ENCODE peak calls at places on chromosomes 12 and 14, in nine cellular contexts. P is neuronal stem cell; H is aorta; Y is sigmoid colon; B is CD8-positive, alpha-beta memory T cell; E is transverse colon; Z is stomach; O is colonic mucosa; N is adipocyte. M is an unnamed sample.

GRCh38 chr12:124915249-124916236 is 1.1 kb upstream of the UBC start:
- DNase-seq in P (no peak), H (peak; percentile 81), Y (peak; percentile 80), B (no peak), E (peak; percentile 73), Z (peak; percentile 60), O (peak; percentile 80), N (peak; percentile 68), M (no peak)

GRCh38 chr14:48690349-48690748 is 895.8 kb downstream of the RPS29 start:
- DNase-seq in P (no peak), H (no peak), Y (no peak), B (no peak), E (no peak), Z (no peak), O (no peak), N (no peak), M (no peak)

GRCh38 chr14:102229739-102230092 is 75.2 kb downstream of the MOK start:
- DNase-seq in P (no peak), H (peak; percentile 34), Y (no peak), B (no peak), E (no peak), Z (no peak), O (no peak), N (no peak), M (no peak)

GRCh38 chr14:59359451-59360124 is 105.6 kb downstream of the GPR135 start:
- DNase-seq in P (no peak), H (no peak), Y (no peak), B (no peak), E (no peak), Z (no peak), O (no peak), N (no peak), M (no peak)

GRCh38 chr12:52216107-52216506 is 16.9 kb upstream of the KRT7 start:
- DNase-seq in P (no peak), H (peak; percentile 35), Y (peak; percentile 34), B (no peak), E (no peak), Z (no peak), O (no peak), N (no peak), M (no peak)

GRCh38 chr12:51391047-51391837 is at the start of gene GALNT6:
- DNase-seq in P (peak; percentile 17), H (peak; percentile 78), Y (no peak), B (peak; percentile 80), E (peak; percentile 87), Z (peak; percentile 82), O (peak; percentile 85), N (peak; percentile 51), M (peak; percentile 84)

GRCh38 chr12:95582230-95583058 is 31.2 kb upstream of the USP44 start:
- DNase-seq in P (no peak), H (no peak), Y (no peak), B (no peak), E (no peak), Z (no peak), O (no peak), N (peak; percentile 81), M (no peak)

GRCh38 chr14:32078794-32079663 is 1.9 kb downstream of the ARHGAP5 start:
- DNase-seq in P (no peak), H (no peak), Y (no peak), B (no peak), E (no peak), Z (no peak), O (no peak), N (peak; percentile 52), M (no peak)

GRCh38 chr14:63928744-63929174 is 76.0 kb downstream of the SYNE2 start:
- DNase-seq in P (no peak), H (no peak), Y (no peak), B (no peak), E (no peak), Z (no peak), O (no peak), N (no peak), M (no peak)

GRCh38 chr12:82174383-82174782 is 183.8 kb downstream of the CCDC59 start:
- DNase-seq in P (no peak), H (no peak), Y (no peak), B (no peak), E (no peak), Z (no peak), O (no peak), N (no peak), M (no peak)

GRCh38 chr12:1591029-1591428 is 3.4 kb downstream of the FBXL14 start:
- DNase-seq in P (no peak), H (no peak), Y (no peak), B (peak; percentile 63), E (peak; percentile 37), Z (no peak), O (peak; percentile 63), N (peak; percentile 56), M (no peak)
- H3K4me1 ChIP-seq in P (peaks cover 62% of the 10 kb centered on the region), H (peaks cover 3% of the 10 kb centered on the region), Y (peaks cover 81% of the 10 kb centered on the region), B (peaks cover 52% of the 10 kb centered on the region), E (peaks cover 79% of the 10 kb centered on the region), Z (peaks cover 49% of the 10 kb centered on the region), O (peaks cover 3% of the 10 kb centered on the region), N (peaks cover 62% of the 10 kb centered on the region), M (peaks cover 16% of the 10 kb centered on the region)

GRCh38 chr12:107388263-107388662 is 294.9 kb upstream of the CRY1 start:
- DNase-seq in P (no peak), H (no peak), Y (no peak), B (no peak), E (no peak), Z (no peak), O (no peak), N (no peak), M (no peak)
- H3K4me3 ChIP-seq in P (no peak overlapping the region), H (no peak overlapping the region), Y (no peak overlapping the region), B (no peak overlapping the region), E (no peak overlapping the region), Z (no peak overlapping the region), O (no peak overlapping the region), N (no peak overlapping the region), M (no peak overlapping the region)

DNA sequence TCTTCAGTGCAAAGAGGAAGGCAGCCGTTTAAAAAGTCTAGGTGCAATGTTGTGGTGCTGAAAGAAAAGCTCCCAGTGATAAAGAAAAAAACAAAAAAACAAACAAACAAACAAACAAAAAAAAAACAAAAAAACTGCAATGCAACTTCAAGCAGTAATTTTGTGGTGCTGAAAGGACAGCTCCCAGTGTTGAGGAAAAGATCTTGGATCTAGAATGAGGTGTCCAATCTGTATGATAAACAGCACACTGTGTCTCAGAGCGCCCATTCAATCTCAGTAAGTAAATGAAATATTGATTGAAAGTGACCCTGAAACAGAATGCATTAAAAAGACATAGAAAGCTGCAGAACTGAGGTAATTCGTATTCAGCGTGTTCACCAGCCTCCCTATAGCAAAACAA is 153.1 kb downstream of the NOVA1 start:
- DNase-seq in P (peak; percentile 55), H (no peak), Y (no peak), B (no peak), E (no peak), Z (no peak), O (no peak), N (peak; percentile 52), M (no peak)
- H3K4me1 ChIP-seq in P (no peaks in the 10 kb centered on the region), H (no peaks in the 10 kb centered on the region), Y (no peaks in the 10 kb centered on the region), B (no peaks in the 10 kb centered on the region), E (no peaks in the 10 kb centered on the region), Z (no peaks in the 10 kb centered on the region), O (no peaks in the 10 kb centered on the region), N (no peaks in the 10 kb centered on the region), M (no peaks in the 10 kb centered on the region)

GRCh38 chr12:117580718-117581062 is 219.3 kb upstream of the NOS1 start:
- DNase-seq in P (peak; percentile 66), H (peak; percentile 79), Y (peak; percentile 61), B (no peak), E (peak; percentile 16), Z (no peak), O (peak; percentile 31), N (no peak), M (peak; percentile 67)
- H3K4me3 ChIP-seq in P (no peak overlapping the region), H (no peak overlapping the region), Y (no peak overlapping the region), B (no peak overlapping the region), E (no peak overlapping the region), Z (no peak overlapping the region), O (no peak overlapping the region), N (no peak overlapping the region), M (no peak overlapping the region)

DNA sequence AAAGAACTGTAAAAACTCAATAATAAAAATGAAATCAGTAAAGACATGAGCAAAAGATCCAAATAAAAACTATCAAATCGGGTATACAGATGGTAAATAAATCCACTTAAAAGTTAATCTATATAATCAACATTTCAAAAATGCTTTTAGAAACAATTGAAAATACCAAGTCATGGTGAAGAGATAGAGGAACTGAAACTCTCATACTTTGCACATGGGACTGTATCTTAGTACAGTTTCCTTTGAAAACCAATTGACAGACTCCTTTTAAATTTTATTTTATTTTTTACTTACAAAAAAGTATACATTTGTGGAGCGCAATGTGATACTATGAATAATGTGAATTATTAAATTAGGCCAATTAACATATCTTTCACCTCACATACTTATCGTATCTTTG is 98.6 kb upstream of the FAR2 start:
- DNase-seq in P (no peak), H (no peak), Y (no peak), B (no peak), E (no peak), Z (no peak), O (no peak), N (no peak), M (no peak)
- H3K4me1 ChIP-seq in P (no peaks in the 10 kb centered on the region), H (no peaks in the 10 kb centered on the region), Y (no peaks in the 10 kb centered on the region), B (no peaks in the 10 kb centered on the region), E (no peaks in the 10 kb centered on the region), Z (no peaks in the 10 kb centered on the region), O (no peaks in the 10 kb centered on the region), N (no peaks in the 10 kb centered on the region), M (no peaks in the 10 kb centered on the region)

M was measured in kidney.